ENCODE peak calls at places on chromosome 19, in five cellular contexts. Y is fibroblast of gingiva, B is memory B cell, U is AG08395, I is caudate nucleus. D is an unnamed sample.

GRCh38 chr19:10587022-10587838 is at the start of gene AP1M2:
- DNase-seq in Y (no peak), B (no peak), U (no peak), I (no peak), D (no peak)

GRCh38 chr19:6564393-6564792 is 26.6 kb downstream of the CD70 start:
- DNase-seq in Y (no peak), B (no peak), U (peak; percentile 37), I (no peak), D (no peak)

GRCh38 chr19:18232540-18233223 is 6.4 kb upstream of the PDE4C start:
- DNase-seq in Y (no peak), B (no peak), U (no peak), I (no peak), D (no peak)

GRCh38 chr19:40974633-40975037 is 16.4 kb upstream of the CYP2B6 start:
- DNase-seq in Y (peak; percentile 54), B (peak; percentile 67), U (peak; percentile 82), I (peak; percentile 7), D (no peak)

GRCh38 chr19:18102916-18103542 is 5.5 kb downstream of the MAST3 start:
- DNase-seq in Y (no peak), B (no peak), U (no peak), I (no peak), D (peak; percentile 59)

GRCh38 chr19:46772170-46773017 is 16.0 kb downstream of the SLC1A5 start:
- DNase-seq in Y (peak; percentile 51), B (no peak), U (no peak), I (no peak), D (no peak)

GRCh38 chr19:8329993-8330392 is 8.7 kb downstream of the RPS28 start:
- DNase-seq in Y (no peak), B (no peak), U (peak; percentile 1), I (no peak), D (no peak)

GRCh38 chr19:38251564-38252051 is 4.6 kb downstream of the PPP1R14A start:
- DNase-seq in Y (no peak), B (no peak), U (no peak), I (no peak), D (no peak)

GRCh38 chr19:46610851-46611770 is 10.0 kb downstream of the CALM3 start:
- DNase-seq in Y (peak; percentile 77), B (no peak), U (no peak), I (peak; percentile 32), D (no peak)

GRCh38 chr19:55257461-55258411 is 1.1 kb downstream of the PPP6R1 start:
- DNase-seq in Y (no peak), B (no peak), U (peak; percentile 30), I (no peak), D (no peak)

GRCh38 chr19:42076375-42076944 is 494 bp downstream of the ZNF574 start:
- DNase-seq in Y (no peak), B (no peak), U (no peak), I (no peak), D (no peak)

GRCh38 chr19:51552996-51553725 is 17.9 kb upstream of the ZNF175 start:
- DNase-seq in Y (peak; percentile 21), B (peak; percentile 29), U (peak; percentile 80), I (peak; percentile 24), D (peak; percentile 7)

GRCh38 chr19:54906819-54907218 is 871 bp downstream of the NCR1 start:
- DNase-seq in Y (no peak), B (no peak), U (no peak), I (no peak), D (no peak)

GRCh38 chr19:13842294-13843103 is 34.4 kb upstream of the NANOS3 start:
- DNase-seq in Y (peak; percentile 83), B (peak; percentile 82), U (peak; percentile 88), I (peak; percentile 59), D (no peak)

GRCh38 chr19:35521124-35521743 is 6.9 kb downstream of the SBSN start:
- DNase-seq in Y (no peak), B (no peak), U (no peak), I (no peak), D (no peak)

GRCh38 chr19:2613507-2614295 is 88.8 kb downstream of the GNG7 start:
- DNase-seq in Y (peak; percentile 17), B (no peak), U (peak; percentile 52), I (no peak), D (no peak)

GRCh38 chr19:10583021-10583776 is 3.9 kb downstream of the AP1M2 start:
- DNase-seq in Y (no peak), B (no peak), U (no peak), I (no peak), D (no peak)